ENCODE peak calls at places on chromosomes 2 and 18, in five cellular contexts. B, X, L, U and Q are unnamed samples.

GRCh38 chr2:17083902-17084301 is 418.3 kb upstream of the CYRIA start:
- DNase-seq in B (no peak), X (no peak), L (no peak), U (no peak), Q (no peak)

GRCh38 chr2:63378589-63378988 is 209.7 kb downstream of the WDPCP start:
- DNase-seq in B (no peak), X (no peak), L (no peak), U (no peak), Q (no peak)

GRCh38 chr2:217370391-217370790 is 510.5 kb upstream of the TNP1 start:
- DNase-seq in B (peak; percentile 23), X (no peak), L (no peak), U (no peak), Q (peak; percentile 21)

GRCh38 chr2:144479659-144480058 is 40.3 kb downstream of the ZEB2 start:
- DNase-seq in B (no peak), X (no peak), L (no peak), U (no peak), Q (no peak)

GRCh38 chr2:23487735-23488492 is 102.9 kb downstream of the KLHL29 start:
- DNase-seq in B (no peak), X (no peak), L (no peak), U (no peak), Q (no peak)

GRCh38 chr18:7908686-7909299 is 341.7 kb downstream of the PTPRM start:
- DNase-seq in B (no peak), X (no peak), L (no peak), U (no peak), Q (no peak)

GRCh38 chr2:172461591-172462392 is 34.4 kb downstream of the ITGA6 start:
- DNase-seq in B (peak; percentile 56), X (peak; percentile 63), L (peak; percentile 46), U (no peak), Q (peak; percentile 44)

GRCh38 chr2:218569661-218570500 is 1.2 kb downstream of the CNOT9 start:
- DNase-seq in B (peak; percentile 24), X (no peak), L (no peak), U (no peak), Q (peak; percentile 34)

GRCh38 chr18:62878305-62878704 is 163.0 kb downstream of the PHLPP1 start:
- DNase-seq in B (peak; percentile 13), X (no peak), L (no peak), U (no peak), Q (no peak)

GRCh38 chr2:236176417-236176816 is 8.2 kb upstream of the GBX2 start:
- DNase-seq in B (peak; percentile 75), X (peak; percentile 66), L (no peak), U (no peak), Q (peak; percentile 64)

GRCh38 chr2:240557808-240558207 is at the start of gene ANKMY1:
- DNase-seq in B (no peak), X (no peak), L (no peak), U (no peak), Q (no peak)

GRCh38 chr2:153386481-153386891 is 92.1 kb downstream of the RPRM start:
- DNase-seq in B (no peak), X (no peak), L (no peak), U (no peak), Q (no peak)

GRCh38 chr2:160472839-160473251 is 20.8 kb downstream of the RBMS1 start:
- DNase-seq in B (no peak), X (no peak), L (no peak), U (no peak), Q (no peak)

GRCh38 chr18:79569720-79570119 is 109.9 kb upstream of the CTDP1 start:
- DNase-seq in B (no peak), X (no peak), L (no peak), U (no peak), Q (no peak)

GRCh38 chr2:234459401-234460009 is 37.4 kb downstream of the ARL4C start:
- DNase-seq in B (no peak), X (no peak), L (no peak), U (no peak), Q (no peak)

GRCh38 chr2:149005471-149006077 is 32.9 kb upstream of the LYPD6B start:
- DNase-seq in B (no peak), X (no peak), L (no peak), U (no peak), Q (no peak)

GRCh38 chr2:234630676-234631350 is 133.9 kb upstream of the ARL4C start:
- DNase-seq in B (no peak), X (no peak), L (no peak), U (no peak), Q (no peak)

GRCh38 chr18:27967938-27968803 is 208.8 kb downstream of the CDH2 start:
- DNase-seq in B (peak; percentile 2), X (no peak), L (no peak), U (no peak), Q (peak; percentile 55)

GRCh38 chr2:241391892-241392665 is 36.0 kb downstream of the FARP2 start:
- DNase-seq in B (peak; percentile 52), X (no peak), L (no peak), U (no peak), Q (peak; percentile 73)

GRCh38 chr2:157324331-157324843 is 1.2 kb downstream of the ERMN start:
- DNase-seq in B (no peak), X (peak; percentile 72), L (no peak), U (no peak), Q (no peak)

GRCh38 chr2:239216614-239217273 is 184.1 kb downstream of the HDAC4 start:
- DNase-seq in B (no peak), X (no peak), L (no peak), U (no peak), Q (no peak)

GRCh38 chr2:159773426-159773825 is 24.6 kb downstream of the CD302 start:
- DNase-seq in B (peak; percentile 27), X (no peak), L (no peak), U (no peak), Q (no peak)

GRCh38 chr2:6864251-6864758 is 1.4 kb downstream of the CMPK2 start:
- DNase-seq in B (no peak), X (no peak), L (no peak), U (no peak), Q (no peak)

GRCh38 chr18:71443726-71444480 is 1100.2 kb downstream of the CBLN2 start:
- DNase-seq in B (no peak), X (no peak), L (no peak), U (no peak), Q (no peak)

GRCh38 chr2:203340791-203341487 is 12.7 kb downstream of the ABI2 start:
- DNase-seq in B (peak; percentile 78), X (no peak), L (no peak), U (no peak), Q (no peak)

GRCh38 chr18:8813621-8814020 is 108.3 kb downstream of the MTCL1 start:
- DNase-seq in B (no peak), X (no peak), L (no peak), U (no peak), Q (no peak)

GRCh38 chr2:120958623-120959366 is 223.1 kb downstream of the GLI2 start:
- DNase-seq in B (no peak), X (peak; percentile 57), L (peak; percentile 17), U (no peak), Q (no peak)

GRCh38 chr18:58635891-58636290 is 7.0 kb upstream of the ALPK2 start:
- DNase-seq in B (peak; percentile 49), X (no peak), L (no peak), U (peak; percentile 38), Q (no peak)

GRCh38 chr2:103009861-103010260 is 248.0 kb downstream of the TMEM182 start:
- DNase-seq in B (no peak), X (no peak), L (no peak), U (no peak), Q (no peak)

GRCh38 chr2:233655043-233655442 is 16.7 kb upstream of the UGT1A9 start:
- DNase-seq in B (no peak), X (no peak), L (no peak), U (no peak), Q (no peak)

GRCh38 chr2:187774551-187775071 is 220.4 kb upstream of the TFPI start:
- DNase-seq in B (no peak), X (no peak), L (no peak), U (no peak), Q (no peak)
- TF ChIP-seq CHD2 in B (no peak), X (no peak), L (no peak), U (no peak), Q (no peak)

DNA sequence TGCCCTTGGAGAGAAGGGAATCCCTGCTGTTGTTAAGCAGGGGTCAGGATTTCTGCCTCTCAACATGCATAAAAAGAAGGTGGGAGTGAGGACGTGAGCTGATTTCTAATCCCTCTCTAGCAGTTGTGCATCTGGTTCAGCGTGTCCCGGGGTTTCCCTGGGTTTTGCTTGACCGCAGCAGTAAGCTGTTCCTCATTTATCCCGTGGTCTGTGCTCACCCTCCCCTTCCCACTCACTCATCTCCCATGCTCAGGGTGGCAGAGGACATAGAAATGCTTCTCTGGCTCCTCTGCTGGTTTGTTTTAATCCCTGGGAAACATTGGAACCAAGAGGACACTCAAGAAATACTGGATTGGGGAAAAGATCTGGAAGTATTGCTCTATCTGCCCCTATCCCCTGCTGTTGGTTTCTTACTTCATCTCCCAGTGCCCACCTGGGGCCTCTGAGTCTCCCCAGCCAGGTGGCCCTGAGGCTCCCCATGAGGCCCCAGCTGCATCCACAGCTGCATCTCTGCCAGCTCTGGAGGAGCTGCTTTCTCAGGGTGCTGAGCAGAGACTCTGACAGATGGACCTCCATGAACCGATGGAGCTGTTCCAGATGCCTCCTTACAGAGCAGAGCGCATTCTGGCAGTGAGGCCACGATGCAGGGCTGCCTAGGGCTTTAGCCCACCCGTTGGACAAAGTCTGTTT is 36.2 kb downstream of the TET3 start:
- DNase-seq in B (no peak), X (no peak), L (no peak), U (no peak), Q (no peak)
- TF ChIP-seq HDAC2 in B (no peak), X (no peak), L (no peak), U (no peak), Q (no peak)

GRCh38 chr18:50429207-50429948 is 54.5 kb downstream of the SKA1 start:
- DNase-seq in B (peak; percentile 5), X (peak; percentile 14), L (no peak), U (no peak), Q (peak; percentile 18)
- TF ChIP-seq CHD2 in B (no peak), X (no peak), L (no peak), U (no peak), Q (no peak)

GRCh38 chr2:15866563-15867193 is 73.7 kb upstream of the MYCN start:
- DNase-seq in B (no peak), X (no peak), L (no peak), U (no peak), Q (no peak)
- TF ChIP-seq HDAC2 in B (no peak), X (no peak), L (no peak), U (no peak), Q (no peak)

GRCh38 chr2:134155134-134155533 is 98.7 kb upstream of the MGAT5 start:
- DNase-seq in B (no peak), X (no peak), L (no peak), U (peak; percentile 56), Q (no peak)
- TF ChIP-seq CHD2 in B (no peak), X (no peak), L (no peak), U (no peak), Q (no peak)

GRCh38 chr2:48173141-48173540 is 266.8 kb upstream of the FBXO11 start:
- DNase-seq in B (no peak), X (no peak), L (no peak), U (no peak), Q (no peak)

GRCh38 chr2:48175656-48176055 is 269.4 kb upstream of the FBXO11 start:
- DNase-seq in B (no peak), X (no peak), L (no peak), U (no peak), Q (no peak)

GRCh38 chr2:48176876-48177275 is 270.6 kb upstream of the FBXO11 start:
- DNase-seq in B (no peak), X (no peak), L (no peak), U (no peak), Q (no peak)

GRCh38 chr2:48174503-48174902 is 268.2 kb upstream of the FBXO11 start:
- DNase-seq in B (no peak), X (no peak), L (no peak), U (no peak), Q (no peak)

GRCh38 chr2:48175254-48175653 is 269.0 kb upstream of the FBXO11 start:
- DNase-seq in B (peak; percentile 10), X (no peak), L (no peak), U (no peak), Q (peak; percentile 26)
- TF ChIP-seq HDAC2 in B (no peak), X (no peak), L (no peak), U (no peak), Q (no peak)